ENCODE peak calls at places on chromosomes 2 and 18, in nine cellular contexts. One of them, this sample, is unnamed.

GRCh38 chr2:200356794-200357472 is 50.4 kb downstream of the SPATS2L start:
- DNase-seq in activated naive CD8-positive, alpha-beta T cell treated with anti-CD3 and anti-CD28 coated beads, Interleukin-2, amount 50 U/mL, for 24 hours: no peak
- DNase-seq in activated CD8-positive, alpha-beta T cell treated with anti-CD3 and anti-CD28 coated beads for 36 hours: no peak
- DNase-seq in G401: no peak
- DNase-seq in AG10803: peak
- DNase-seq in RCC 7860: no peak
- DNase-seq in cerebellum: no peak
- DNase-seq in NCI-H2107: no peak
- DNase-seq in epithelial cell of esophagus: no peak
- DNase-seq in this sample: no peak

GRCh38 chr2:128783193-128783671 is 464.6 kb upstream of the HS6ST1 start:
- DNase-seq in AG10803: no peak
- DNase-seq in activated naive CD8-positive, alpha-beta T cell treated with anti-CD3 and anti-CD28 coated beads, Interleukin-2, amount 50 U/mL, for 24 hours: no peak
- DNase-seq in activated CD8-positive, alpha-beta T cell treated with anti-CD3 and anti-CD28 coated beads for 36 hours: no peak
- DNase-seq in G401: no peak
- DNase-seq in epithelial cell of esophagus: no peak
- DNase-seq in NCI-H2107: no peak
- DNase-seq in cerebellum: no peak
- DNase-seq in RCC 7860: no peak
- DNase-seq in this sample: no peak

GRCh38 chr2:19838616-19839015 is 63.2 kb downstream of the TTC32 start:
- DNase-seq in epithelial cell of esophagus: no peak
- DNase-seq in cerebellum: no peak
- DNase-seq in NCI-H2107: no peak
- DNase-seq in G401: no peak
- DNase-seq in activated CD8-positive, alpha-beta T cell treated with anti-CD3 and anti-CD28 coated beads for 36 hours: no peak
- DNase-seq in RCC 7860: no peak
- DNase-seq in activated naive CD8-positive, alpha-beta T cell treated with anti-CD3 and anti-CD28 coated beads, Interleukin-2, amount 50 U/mL, for 24 hours: no peak
- DNase-seq in AG10803: no peak
- DNase-seq in this sample: no peak

GRCh38 chr2:227366861-227367800 is 12.0 kb downstream of the TM4SF20 start:
- DNase-seq in G401: peak
- DNase-seq in activated naive CD8-positive, alpha-beta T cell treated with anti-CD3 and anti-CD28 coated beads, Interleukin-2, amount 50 U/mL, for 24 hours: no peak
- DNase-seq in AG10803: peak
- DNase-seq in NCI-H2107: no peak
- DNase-seq in cerebellum: no peak
- DNase-seq in epithelial cell of esophagus: peak
- DNase-seq in activated CD8-positive, alpha-beta T cell treated with anti-CD3 and anti-CD28 coated beads for 36 hours: no peak
- DNase-seq in RCC 7860: no peak
- DNase-seq in this sample: no peak

GRCh38 chr2:240598311-240598911 is 11.9 kb downstream of the CAPN10 start:
- DNase-seq in cerebellum: no peak
- DNase-seq in activated naive CD8-positive, alpha-beta T cell treated with anti-CD3 and anti-CD28 coated beads, Interleukin-2, amount 50 U/mL, for 24 hours: no peak
- DNase-seq in G401: no peak
- DNase-seq in RCC 7860: no peak
- DNase-seq in AG10803: no peak
- DNase-seq in activated CD8-positive, alpha-beta T cell treated with anti-CD3 and anti-CD28 coated beads for 36 hours: no peak
- DNase-seq in epithelial cell of esophagus: no peak
- DNase-seq in NCI-H2107: no peak
- DNase-seq in this sample: no peak

GRCh38 chr2:141570474-141571131 is 560.2 kb downstream of the LRP1B start:
- DNase-seq in RCC 7860: no peak
- DNase-seq in cerebellum: no peak
- DNase-seq in AG10803: no peak
- DNase-seq in activated naive CD8-positive, alpha-beta T cell treated with anti-CD3 and anti-CD28 coated beads, Interleukin-2, amount 50 U/mL, for 24 hours: no peak
- DNase-seq in epithelial cell of esophagus: no peak
- DNase-seq in G401: no peak
- DNase-seq in activated CD8-positive, alpha-beta T cell treated with anti-CD3 and anti-CD28 coated beads for 36 hours: no peak
- DNase-seq in NCI-H2107: no peak
- DNase-seq in this sample: no peak

GRCh38 chr2:74548919-74549684 is 4.6 kb downstream of the LOXL3 start:
- DNase-seq in NCI-H2107: no peak
- DNase-seq in cerebellum: no peak
- DNase-seq in epithelial cell of esophagus: peak
- DNase-seq in AG10803: peak
- DNase-seq in G401: peak
- DNase-seq in RCC 7860: no peak
- DNase-seq in activated CD8-positive, alpha-beta T cell treated with anti-CD3 and anti-CD28 coated beads for 36 hours: peak
- DNase-seq in activated naive CD8-positive, alpha-beta T cell treated with anti-CD3 and anti-CD28 coated beads, Interleukin-2, amount 50 U/mL, for 24 hours: peak
- DNase-seq in this sample: no peak

GRCh38 chr2:173149491-173149890 is 73.8 kb downstream of the MAP3K20 start:
- DNase-seq in G401: no peak
- DNase-seq in epithelial cell of esophagus: no peak
- DNase-seq in NCI-H2107: no peak
- DNase-seq in activated naive CD8-positive, alpha-beta T cell treated with anti-CD3 and anti-CD28 coated beads, Interleukin-2, amount 50 U/mL, for 24 hours: peak
- DNase-seq in AG10803: no peak
- DNase-seq in RCC 7860: no peak
- DNase-seq in activated CD8-positive, alpha-beta T cell treated with anti-CD3 and anti-CD28 coated beads for 36 hours: peak
- DNase-seq in cerebellum: no peak
- DNase-seq in this sample: no peak

GRCh38 chr18:79513381-79514081 is 117.8 kb downstream of the NFATC1 start:
- DNase-seq in activated naive CD8-positive, alpha-beta T cell treated with anti-CD3 and anti-CD28 coated beads, Interleukin-2, amount 50 U/mL, for 24 hours: no peak
- DNase-seq in G401: no peak
- DNase-seq in AG10803: no peak
- DNase-seq in cerebellum: no peak
- DNase-seq in NCI-H2107: no peak
- DNase-seq in activated CD8-positive, alpha-beta T cell treated with anti-CD3 and anti-CD28 coated beads for 36 hours: no peak
- DNase-seq in epithelial cell of esophagus: no peak
- DNase-seq in RCC 7860: no peak
- DNase-seq in this sample: no peak

GRCh38 chr2:110851531-110851930 is 119.2 kb downstream of the ACOXL start:
- DNase-seq in AG10803: no peak
- DNase-seq in activated naive CD8-positive, alpha-beta T cell treated with anti-CD3 and anti-CD28 coated beads, Interleukin-2, amount 50 U/mL, for 24 hours: no peak
- DNase-seq in NCI-H2107: no peak
- DNase-seq in activated CD8-positive, alpha-beta T cell treated with anti-CD3 and anti-CD28 coated beads for 36 hours: no peak
- DNase-seq in RCC 7860: no peak
- DNase-seq in cerebellum: no peak
- DNase-seq in G401: no peak
- DNase-seq in epithelial cell of esophagus: no peak
- DNase-seq in this sample: no peak

GRCh38 chr2:225254363-225254762 is 145.1 kb upstream of the NYAP2 start:
- DNase-seq in activated naive CD8-positive, alpha-beta T cell treated with anti-CD3 and anti-CD28 coated beads, Interleukin-2, amount 50 U/mL, for 24 hours: no peak
- DNase-seq in epithelial cell of esophagus: no peak
- DNase-seq in NCI-H2107: no peak
- DNase-seq in RCC 7860: no peak
- DNase-seq in G401: no peak
- DNase-seq in cerebellum: no peak
- DNase-seq in AG10803: no peak
- DNase-seq in activated CD8-positive, alpha-beta T cell treated with anti-CD3 and anti-CD28 coated beads for 36 hours: no peak
- DNase-seq in this sample: no peak

GRCh38 chr18:73901151-73901550 is 246.5 kb downstream of the FBXO15 start:
- DNase-seq in NCI-H2107: no peak
- DNase-seq in epithelial cell of esophagus: no peak
- DNase-seq in RCC 7860: no peak
- DNase-seq in cerebellum: no peak
- DNase-seq in activated naive CD8-positive, alpha-beta T cell treated with anti-CD3 and anti-CD28 coated beads, Interleukin-2, amount 50 U/mL, for 24 hours: no peak
- DNase-seq in G401: no peak
- DNase-seq in activated CD8-positive, alpha-beta T cell treated with anti-CD3 and anti-CD28 coated beads for 36 hours: no peak
- DNase-seq in AG10803: no peak
- DNase-seq in this sample: no peak

GRCh38 chr2:85844486-85844885 is 44.3 kb downstream of the ST3GAL5 start:
- DNase-seq in NCI-H2107: no peak
- DNase-seq in activated CD8-positive, alpha-beta T cell treated with anti-CD3 and anti-CD28 coated beads for 36 hours: no peak
- DNase-seq in G401: no peak
- DNase-seq in activated naive CD8-positive, alpha-beta T cell treated with anti-CD3 and anti-CD28 coated beads, Interleukin-2, amount 50 U/mL, for 24 hours: no peak
- DNase-seq in epithelial cell of esophagus: no peak
- DNase-seq in cerebellum: no peak
- DNase-seq in AG10803: no peak
- DNase-seq in RCC 7860: no peak
- DNase-seq in this sample: no peak

GRCh38 chr2:206160124-206160806 is 570 bp downstream of the EEF1B2 start:
- DNase-seq in cerebellum: peak
- DNase-seq in epithelial cell of esophagus: peak
- DNase-seq in G401: no peak
- DNase-seq in activated naive CD8-positive, alpha-beta T cell treated with anti-CD3 and anti-CD28 coated beads, Interleukin-2, amount 50 U/mL, for 24 hours: no peak
- DNase-seq in activated CD8-positive, alpha-beta T cell treated with anti-CD3 and anti-CD28 coated beads for 36 hours: peak
- DNase-seq in RCC 7860: no peak
- DNase-seq in NCI-H2107: no peak
- DNase-seq in AG10803: peak
- DNase-seq in this sample: no peak

GRCh38 chr18:9858642-9859041 is 27.1 kb upstream of the TXNDC2 start:
- DNase-seq in activated naive CD8-positive, alpha-beta T cell treated with anti-CD3 and anti-CD28 coated beads, Interleukin-2, amount 50 U/mL, for 24 hours: no peak
- DNase-seq in AG10803: no peak
- DNase-seq in activated CD8-positive, alpha-beta T cell treated with anti-CD3 and anti-CD28 coated beads for 36 hours: no peak
- DNase-seq in epithelial cell of esophagus: no peak
- DNase-seq in cerebellum: no peak
- DNase-seq in G401: no peak
- DNase-seq in RCC 7860: no peak
- DNase-seq in NCI-H2107: no peak
- DNase-seq in this sample: no peak

GRCh38 chr2:100292022-100292580 is 30.2 kb downstream of the LONRF2 start:
- DNase-seq in activated CD8-positive, alpha-beta T cell treated with anti-CD3 and anti-CD28 coated beads for 36 hours: peak
- DNase-seq in AG10803: peak
- DNase-seq in NCI-H2107: no peak
- DNase-seq in RCC 7860: peak
- DNase-seq in epithelial cell of esophagus: peak
- DNase-seq in G401: no peak
- DNase-seq in activated naive CD8-positive, alpha-beta T cell treated with anti-CD3 and anti-CD28 coated beads, Interleukin-2, amount 50 U/mL, for 24 hours: peak
- DNase-seq in cerebellum: peak
- DNase-seq in this sample: no peak

GRCh38 chr18:61953161-61953560 is 60.4 kb upstream of the RNF152 start:
- DNase-seq in G401: no peak
- DNase-seq in AG10803: peak
- DNase-seq in cerebellum: no peak
- DNase-seq in NCI-H2107: no peak
- DNase-seq in activated naive CD8-positive, alpha-beta T cell treated with anti-CD3 and anti-CD28 coated beads, Interleukin-2, amount 50 U/mL, for 24 hours: no peak
- DNase-seq in activated CD8-positive, alpha-beta T cell treated with anti-CD3 and anti-CD28 coated beads for 36 hours: no peak
- DNase-seq in RCC 7860: no peak
- DNase-seq in epithelial cell of esophagus: no peak
- DNase-seq in this sample: no peak

GRCh38 chr2:230869691-230870543 is 5.2 kb downstream of the ITM2C start:
- DNase-seq in AG10803: no peak
- DNase-seq in activated naive CD8-positive, alpha-beta T cell treated with anti-CD3 and anti-CD28 coated beads, Interleukin-2, amount 50 U/mL, for 24 hours: no peak
- DNase-seq in RCC 7860: no peak
- DNase-seq in NCI-H2107: no peak
- DNase-seq in epithelial cell of esophagus: no peak
- DNase-seq in G401: no peak
- DNase-seq in activated CD8-positive, alpha-beta T cell treated with anti-CD3 and anti-CD28 coated beads for 36 hours: no peak
- DNase-seq in cerebellum: no peak
- DNase-seq in this sample: no peak

GRCh38 chr18:3380384-3380961 is 69.5 kb upstream of the TGIF1 start:
- DNase-seq in NCI-H2107: no peak
- DNase-seq in RCC 7860: peak
- DNase-seq in activated CD8-positive, alpha-beta T cell treated with anti-CD3 and anti-CD28 coated beads for 36 hours: peak
- DNase-seq in cerebellum: no peak
- DNase-seq in epithelial cell of esophagus: peak
- DNase-seq in activated naive CD8-positive, alpha-beta T cell treated with anti-CD3 and anti-CD28 coated beads, Interleukin-2, amount 50 U/mL, for 24 hours: no peak
- DNase-seq in G401: no peak
- DNase-seq in AG10803: no peak
- DNase-seq in this sample: no peak

GRCh38 chr2:61928816-61929471 is 23.5 kb downstream of the COMMD1 start:
- DNase-seq in NCI-H2107: no peak
- DNase-seq in RCC 7860: no peak
- DNase-seq in activated CD8-positive, alpha-beta T cell treated with anti-CD3 and anti-CD28 coated beads for 36 hours: no peak
- DNase-seq in AG10803: peak
- DNase-seq in activated naive CD8-positive, alpha-beta T cell treated with anti-CD3 and anti-CD28 coated beads, Interleukin-2, amount 50 U/mL, for 24 hours: no peak
- DNase-seq in epithelial cell of esophagus: peak
- DNase-seq in cerebellum: no peak
- DNase-seq in G401: no peak
- DNase-seq in this sample: no peak

GRCh38 chr2:134120718-134121630 is 132.9 kb upstream of the MGAT5 start:
- DNase-seq in AG10803: peak
- DNase-seq in activated CD8-positive, alpha-beta T cell treated with anti-CD3 and anti-CD28 coated beads for 36 hours: peak
- DNase-seq in RCC 7860: peak
- DNase-seq in cerebellum: peak
- DNase-seq in NCI-H2107: no peak
- DNase-seq in epithelial cell of esophagus: peak
- DNase-seq in G401: peak
- DNase-seq in activated naive CD8-positive, alpha-beta T cell treated with anti-CD3 and anti-CD28 coated beads, Interleukin-2, amount 50 U/mL, for 24 hours: peak
- DNase-seq in this sample: no peak

GRCh38 chr2:70475266-70475665 is 78.4 kb downstream of the TGFA start:
- DNase-seq in epithelial cell of esophagus: no peak
- DNase-seq in NCI-H2107: no peak
- DNase-seq in activated naive CD8-positive, alpha-beta T cell treated with anti-CD3 and anti-CD28 coated beads, Interleukin-2, amount 50 U/mL, for 24 hours: no peak
- DNase-seq in activated CD8-positive, alpha-beta T cell treated with anti-CD3 and anti-CD28 coated beads for 36 hours: peak
- DNase-seq in cerebellum: no peak
- DNase-seq in G401: no peak
- DNase-seq in AG10803: no peak
- DNase-seq in RCC 7860: no peak
- DNase-seq in this sample: no peak

GRCh38 chr2:190653931-190654330 is 5.0 kb downstream of the NAB1 start:
- DNase-seq in RCC 7860: no peak
- DNase-seq in activated CD8-positive, alpha-beta T cell treated with anti-CD3 and anti-CD28 coated beads for 36 hours: no peak
- DNase-seq in cerebellum: no peak
- DNase-seq in AG10803: no peak
- DNase-seq in activated naive CD8-positive, alpha-beta T cell treated with anti-CD3 and anti-CD28 coated beads, Interleukin-2, amount 50 U/mL, for 24 hours: no peak
- DNase-seq in G401: peak
- DNase-seq in NCI-H2107: no peak
- DNase-seq in epithelial cell of esophagus: peak
- DNase-seq in this sample: no peak

GRCh38 chr2:155310589-155310988 is 612.1 kb downstream of the KCNJ3 start:
- DNase-seq in RCC 7860: peak
- DNase-seq in activated CD8-positive, alpha-beta T cell treated with anti-CD3 and anti-CD28 coated beads for 36 hours: no peak
- DNase-seq in activated naive CD8-positive, alpha-beta T cell treated with anti-CD3 and anti-CD28 coated beads, Interleukin-2, amount 50 U/mL, for 24 hours: no peak
- DNase-seq in G401: peak
- DNase-seq in epithelial cell of esophagus: peak
- DNase-seq in cerebellum: peak
- DNase-seq in AG10803: peak
- DNase-seq in NCI-H2107: no peak
- DNase-seq in this sample: no peak

GRCh38 chr2:234805826-234806225 is 146.0 kb upstream of the SH3BP4 start:
- DNase-seq in AG10803: peak
- DNase-seq in activated naive CD8-positive, alpha-beta T cell treated with anti-CD3 and anti-CD28 coated beads, Interleukin-2, amount 50 U/mL, for 24 hours: no peak
- DNase-seq in epithelial cell of esophagus: no peak
- DNase-seq in activated CD8-positive, alpha-beta T cell treated with anti-CD3 and anti-CD28 coated beads for 36 hours: no peak
- DNase-seq in cerebellum: no peak
- DNase-seq in NCI-H2107: no peak
- DNase-seq in G401: no peak
- DNase-seq in RCC 7860: no peak
- DNase-seq in this sample: no peak

GRCh38 chr2:100422320-100422719 is 4.9 kb upstream of the CHST10 start:
- DNase-seq in activated CD8-positive, alpha-beta T cell treated with anti-CD3 and anti-CD28 coated beads for 36 hours: no peak
- DNase-seq in activated naive CD8-positive, alpha-beta T cell treated with anti-CD3 and anti-CD28 coated beads, Interleukin-2, amount 50 U/mL, for 24 hours: no peak
- DNase-seq in cerebellum: no peak
- DNase-seq in G401: peak
- DNase-seq in RCC 7860: no peak
- DNase-seq in AG10803: peak
- DNase-seq in epithelial cell of esophagus: peak
- DNase-seq in NCI-H2107: no peak
- DNase-seq in this sample: no peak

GRCh38 chr2:206064077-206064476 is 21.9 kb downstream of the INO80D start:
- DNase-seq in RCC 7860: no peak
- DNase-seq in activated CD8-positive, alpha-beta T cell treated with anti-CD3 and anti-CD28 coated beads for 36 hours: no peak
- DNase-seq in cerebellum: no peak
- DNase-seq in NCI-H2107: no peak
- DNase-seq in activated naive CD8-positive, alpha-beta T cell treated with anti-CD3 and anti-CD28 coated beads, Interleukin-2, amount 50 U/mL, for 24 hours: no peak
- DNase-seq in AG10803: no peak
- DNase-seq in G401: no peak
- DNase-seq in epithelial cell of esophagus: no peak
- DNase-seq in this sample: no peak

GRCh38 chr2:17036343-17036742 is 370.7 kb upstream of the CYRIA start:
- DNase-seq in AG10803: no peak
- DNase-seq in NCI-H2107: no peak
- DNase-seq in activated CD8-positive, alpha-beta T cell treated with anti-CD3 and anti-CD28 coated beads for 36 hours: no peak
- DNase-seq in epithelial cell of esophagus: peak
- DNase-seq in activated naive CD8-positive, alpha-beta T cell treated with anti-CD3 and anti-CD28 coated beads, Interleukin-2, amount 50 U/mL, for 24 hours: no peak
- DNase-seq in cerebellum: no peak
- DNase-seq in G401: no peak
- DNase-seq in RCC 7860: no peak
- DNase-seq in this sample: no peak